ENCODE peak calls at places on chromosome 6, in five cellular contexts. One of them, this sample, is unnamed.

GRCh38 chr6:75368151-75368779 is 83.7 kb upstream of the TMEM30A start:
- DNase-seq in Caki2: peak
- DNase-seq in AG09309: no peak
- DNase-seq in IMR-90: peak
- DNase-seq in HFFc6: no peak
- DNase-seq in this sample: no peak

GRCh38 chr6:45619994-45620471 is 242.3 kb upstream of the SUPT3H start:
- DNase-seq in IMR-90: peak
- DNase-seq in Caki2: no peak
- DNase-seq in AG09309: no peak
- DNase-seq in HFFc6: no peak
- DNase-seq in this sample: no peak

GRCh38 chr6:105900120-105900937 is 185.8 kb upstream of the PRDM1 start:
- DNase-seq in HFFc6: peak
- DNase-seq in Caki2: no peak
- DNase-seq in AG09309: peak
- DNase-seq in IMR-90: peak
- DNase-seq in this sample: peak

GRCh38 chr6:52904562-52905279 is 4.8 kb downstream of the GSTA3 start:
- DNase-seq in HFFc6: no peak
- DNase-seq in IMR-90: no peak
- DNase-seq in AG09309: no peak
- DNase-seq in Caki2: no peak
- DNase-seq in this sample: no peak

GRCh38 chr6:30006170-30007131 is 54.6 kb upstream of the POLR1H start:
- DNase-seq in IMR-90: peak
- DNase-seq in HFFc6: no peak
- DNase-seq in Caki2: no peak
- DNase-seq in AG09309: no peak
- DNase-seq in this sample: no peak

GRCh38 chr6:35587167-35587566 is 74.5 kb upstream of the TULP1 start:
- DNase-seq in IMR-90: no peak
- DNase-seq in AG09309: no peak
- DNase-seq in Caki2: no peak
- DNase-seq in HFFc6: no peak
- DNase-seq in this sample: no peak

GRCh38 chr6:13355969-13356368 is 27.6 kb upstream of the TBC1D7 start:
- DNase-seq in HFFc6: no peak
- DNase-seq in IMR-90: peak
- DNase-seq in AG09309: no peak
- DNase-seq in Caki2: no peak
- DNase-seq in this sample: no peak

GRCh38 chr6:28349892-28350737 is at the start of gene ZKSCAN3:
- DNase-seq in HFFc6: peak
- DNase-seq in IMR-90: peak
- DNase-seq in AG09309: no peak
- DNase-seq in Caki2: peak
- DNase-seq in this sample: no peak

GRCh38 chr6:37242429-37243052 is 15.0 kb upstream of the TBC1D22B start:
- DNase-seq in Caki2: peak
- DNase-seq in IMR-90: peak
- DNase-seq in HFFc6: peak
- DNase-seq in AG09309: peak
- DNase-seq in this sample: peak

GRCh38 chr6:138824482-138825134 is 28.7 kb downstream of the ECT2L start:
- DNase-seq in HFFc6: no peak
- DNase-seq in IMR-90: peak
- DNase-seq in AG09309: no peak
- DNase-seq in Caki2: no peak
- DNase-seq in this sample: no peak

GRCh38 chr6:16505711-16506362 is 255.4 kb downstream of the ATXN1 start:
- DNase-seq in IMR-90: peak
- DNase-seq in HFFc6: peak
- DNase-seq in Caki2: no peak
- DNase-seq in AG09309: peak
- DNase-seq in this sample: no peak

GRCh38 chr6:40894962-40895799 is 143.8 kb downstream of the UNC5CL start:
- DNase-seq in AG09309: peak
- DNase-seq in Caki2: peak
- DNase-seq in IMR-90: peak
- DNase-seq in HFFc6: peak
- DNase-seq in this sample: no peak

GRCh38 chr6:69914015-69914485 is 47.7 kb downstream of the COL19A1 start:
- DNase-seq in HFFc6: no peak
- DNase-seq in IMR-90: peak
- DNase-seq in AG09309: no peak
- DNase-seq in Caki2: no peak
- DNase-seq in this sample: no peak

GRCh38 chr6:56789879-56790278 is 147.2 kb upstream of the DST start:
- DNase-seq in Caki2: no peak
- DNase-seq in IMR-90: no peak
- DNase-seq in AG09309: no peak
- DNase-seq in HFFc6: no peak
- DNase-seq in this sample: no peak

GRCh38 chr6:42727084-42727601 is 4.7 kb upstream of the PRPH2 start:
- DNase-seq in HFFc6: peak
- DNase-seq in IMR-90: peak
- DNase-seq in Caki2: no peak
- DNase-seq in AG09309: no peak
- DNase-seq in this sample: no peak

GRCh38 chr6:117504478-117505144 is 22.1 kb downstream of the DCBLD1 start:
- DNase-seq in Caki2: no peak
- DNase-seq in AG09309: no peak
- DNase-seq in IMR-90: no peak
- DNase-seq in HFFc6: no peak
- DNase-seq in this sample: no peak

GRCh38 chr6:41723936-41724637 is 11.3 kb downstream of the TFEB start:
- DNase-seq in AG09309: no peak
- DNase-seq in HFFc6: no peak
- DNase-seq in IMR-90: no peak
- DNase-seq in Caki2: no peak
- DNase-seq in this sample: no peak

GRCh38 chr6:118152524-118152923 is 245.5 kb downstream of the SLC35F1 start:
- DNase-seq in HFFc6: no peak
- DNase-seq in IMR-90: no peak
- DNase-seq in Caki2: no peak
- DNase-seq in AG09309: no peak
- DNase-seq in this sample: no peak

GRCh38 chr6:161406633-161407032 is 132.8 kb upstream of the AGPAT4 start:
- DNase-seq in HFFc6: no peak
- DNase-seq in Caki2: peak
- DNase-seq in AG09309: peak
- DNase-seq in IMR-90: peak
- DNase-seq in this sample: peak

GRCh38 chr6:145809211-145809610 is 5.4 kb downstream of the FBXO30 start:
- DNase-seq in IMR-90: no peak
- DNase-seq in HFFc6: no peak
- DNase-seq in Caki2: no peak
- DNase-seq in AG09309: no peak
- DNase-seq in this sample: no peak

GRCh38 chr6:80094017-80094416 is 12.5 kb upstream of the BCKDHB start:
- DNase-seq in Caki2: peak
- DNase-seq in HFFc6: peak
- DNase-seq in IMR-90: peak
- DNase-seq in AG09309: no peak
- DNase-seq in this sample: no peak

GRCh38 chr6:108702106-108702851 is 141.6 kb downstream of the FOXO3 start:
- DNase-seq in AG09309: no peak
- DNase-seq in HFFc6: no peak
- DNase-seq in Caki2: no peak
- DNase-seq in IMR-90: no peak
- DNase-seq in this sample: no peak

GRCh38 chr6:5125152-5126006 is 40.2 kb downstream of the PPP1R3G start:
- DNase-seq in HFFc6: peak
- DNase-seq in Caki2: peak
- DNase-seq in IMR-90: peak
- DNase-seq in AG09309: no peak
- DNase-seq in this sample: no peak

GRCh38 chr6:78614961-78615360 is 252.4 kb upstream of the IRAK1BP1 start:
- DNase-seq in Caki2: no peak
- DNase-seq in AG09309: no peak
- DNase-seq in IMR-90: no peak
- DNase-seq in HFFc6: no peak
- DNase-seq in this sample: no peak

GRCh38 chr6:104325341-104326172 is 534.2 kb downstream of the HACE1 start:
- DNase-seq in AG09309: no peak
- DNase-seq in IMR-90: no peak
- DNase-seq in Caki2: peak
- DNase-seq in HFFc6: peak
- DNase-seq in this sample: no peak

GRCh38 chr6:84867521-84867920 is 103.1 kb upstream of the TBX18 start:
- DNase-seq in HFFc6: peak
- DNase-seq in IMR-90: no peak
- DNase-seq in Caki2: no peak
- DNase-seq in AG09309: peak
- DNase-seq in this sample: peak

GRCh38 chr6:12010635-12011275 is 1.4 kb upstream of the HIVEP1 start:
- DNase-seq in HFFc6: no peak
- DNase-seq in AG09309: no peak
- DNase-seq in Caki2: no peak
- DNase-seq in IMR-90: no peak
- DNase-seq in this sample: no peak

GRCh38 chr6:39348740-39349139 is 26.2 kb upstream of the KCNK16 start:
- DNase-seq in HFFc6: no peak
- DNase-seq in Caki2: no peak
- DNase-seq in IMR-90: no peak
- DNase-seq in AG09309: no peak
- DNase-seq in this sample: no peak

GRCh38 chr6:15320683-15321082 is 74.8 kb downstream of the JARID2 start:
- DNase-seq in HFFc6: peak
- DNase-seq in Caki2: no peak
- DNase-seq in AG09309: no peak
- DNase-seq in IMR-90: peak
- DNase-seq in this sample: no peak

GRCh38 chr6:126721581-126722145 is 381.7 kb downstream of the CENPW start:
- DNase-seq in AG09309: peak
- DNase-seq in HFFc6: peak
- DNase-seq in IMR-90: peak
- DNase-seq in Caki2: peak
- DNase-seq in this sample: peak

This sample was measured in AG04449.